ENCODE peak calls at places on chromosome 3, in seven cellular contexts. R is IMR-90, D is PC-3, M is keratinocyte, Q is SK-N-SH, C is endothelial cell of umbilical vein, U is fibroblast of lung. W is an unnamed sample.
A peak's percentile ranks its signal among the peaks of the same experiment; 100 is the strongest.

GRCh38 chr3:154177406-154177805 is 56.2 kb downstream of the ARHGEF26 start:
- DNase-seq in Q (no peak), D (no peak), R (no peak), C (no peak), U (no peak), M (no peak), W (no peak)

GRCh38 chr3:192917258-192917507 is 473 bp downstream of the MB21D2 start:
- DNase-seq in R (no peak), M (no peak), C (no peak), Q (no peak), U (no peak), D (no peak), W (no peak)

GRCh38 chr3:37608061-37608702 is 253.5 kb upstream of the CTDSPL start:
- DNase-seq in M (no peak), C (no peak), Q (no peak), U (no peak), D (peak; percentile 94), R (no peak), W (peak; percentile 60)

GRCh38 chr3:188165596-188165995 is 11.6 kb downstream of the LPP start:
- DNase-seq in R (peak; percentile 19), M (no peak), C (no peak), D (no peak), Q (no peak), U (peak; percentile 58), W (no peak)

GRCh38 chr3:39130026-39130425 is 22.5 kb downstream of the TTC21A start:
- DNase-seq in R (no peak), D (no peak), U (no peak), Q (no peak), M (no peak), C (no peak), W (no peak)

GRCh38 chr3:158434412-158435038 is 136.5 kb upstream of the MLF1 start:
- DNase-seq in U (peak; percentile 53), M (no peak), D (peak; percentile 73), C (peak; percentile 77), Q (peak; percentile 17), R (peak; percentile 60), W (peak; percentile 63)

GRCh38 chr3:71303627-71304260 is 279.8 kb downstream of the FOXP1 start:
- DNase-seq in U (no peak), R (no peak), M (no peak), Q (no peak), C (peak; percentile 35), D (no peak), W (no peak)

GRCh38 chr3:147370316-147370715 is 36.0 kb downstream of the ZIC4 start:
- DNase-seq in M (no peak), U (no peak), R (no peak), Q (no peak), D (no peak), C (no peak), W (no peak)

GRCh38 chr3:123449986-123450474 is 1.1 kb upstream of the ADCY5 start:
- DNase-seq in C (no peak), R (no peak), U (peak; percentile 17), D (no peak), Q (peak; percentile 79), M (no peak), W (no peak)

GRCh38 chr3:16512435-16513140 is 911 bp downstream of the RFTN1 start:
- DNase-seq in R (no peak), U (peak; percentile 26), Q (peak; percentile 67), C (peak; percentile 35), M (no peak), D (no peak), W (no peak)

GRCh38 chr3:158160958-158161357 is 51.1 kb downstream of the RSRC1 start:
- DNase-seq in R (peak; percentile 86), U (peak; percentile 77), D (peak; percentile 91), Q (no peak), C (no peak), M (no peak), W (peak; percentile 85)

GRCh38 chr3:183161552-183162345 is 785 bp downstream of the LAMP3 start:
- DNase-seq in U (no peak), D (no peak), R (no peak), M (no peak), C (no peak), Q (no peak), W (no peak)

GRCh38 chr3:86929046-86929445 is 61.9 kb downstream of the VGLL3 start:
- DNase-seq in C (no peak), D (peak; percentile 41), M (no peak), R (peak; percentile 71), U (peak; percentile 70), Q (no peak), W (peak; percentile 47)

GRCh38 chr3:103690536-103690935 is 1255.7 kb downstream of the ZPLD1 start:
- DNase-seq in U (no peak), Q (no peak), C (no peak), M (no peak), D (no peak), R (no peak), W (no peak)

GRCh38 chr3:156396851-156397250 is 158.1 kb downstream of the SSR3 start:
- DNase-seq in D (no peak), C (no peak), U (peak; percentile 29), R (no peak), M (no peak), Q (no peak), W (no peak)

GRCh38 chr3:171187706-171188290 is 161.3 kb upstream of the SLC2A2 start:
- DNase-seq in C (peak; percentile 67), Q (peak; percentile 48), R (peak; percentile 48), U (peak; percentile 28), M (no peak), D (peak; percentile 61), W (no peak)

GRCh38 chr3:123774474-123774873 is 109.7 kb downstream of the MYLK start:
- DNase-seq in Q (no peak), C (no peak), D (no peak), U (no peak), M (no peak), R (no peak), W (no peak)

GRCh38 chr3:34396288-34396687 is 597.9 kb downstream of the PDCD6IP start:
- DNase-seq in M (no peak), Q (no peak), U (no peak), C (no peak), D (no peak), R (no peak), W (no peak)

GRCh38 chr3:141544697-141545096 is 57.9 kb downstream of the RASA2 start:
- DNase-seq in R (no peak), M (no peak), Q (no peak), C (peak; percentile 62), U (no peak), D (no peak), W (no peak)

GRCh38 chr3:77602722-77603121 is 562.8 kb downstream of the ROBO2 start:
- DNase-seq in Q (no peak), M (no peak), D (peak; percentile 14), R (no peak), U (no peak), C (no peak), W (no peak)

GRCh38 chr3:81459733-81460132 is 301.7 kb downstream of the GBE1 start:
- DNase-seq in U (no peak), Q (no peak), M (no peak), R (no peak), C (no peak), D (no peak), W (no peak)
- TF ChIP-seq CTCF in U (no peak), Q (no peak), M (no peak), R (no peak), C (no peak), D (no peak), W (no peak)

GRCh38 chr3:5699811-5700210 is 512.3 kb downstream of the EDEM1 start:
- DNase-seq in U (no peak), Q (no peak), M (no peak), C (no peak), D (peak; percentile 40), R (no peak), W (no peak)
- H3K9ac ChIP-seq in U (no peak overlapping the region), Q (no peak overlapping the region), M (no peak overlapping the region), C (no peak overlapping the region), D (peak overlapping the region; percentile 68), R (no peak overlapping the region), W (no peak overlapping the region)

DNA sequence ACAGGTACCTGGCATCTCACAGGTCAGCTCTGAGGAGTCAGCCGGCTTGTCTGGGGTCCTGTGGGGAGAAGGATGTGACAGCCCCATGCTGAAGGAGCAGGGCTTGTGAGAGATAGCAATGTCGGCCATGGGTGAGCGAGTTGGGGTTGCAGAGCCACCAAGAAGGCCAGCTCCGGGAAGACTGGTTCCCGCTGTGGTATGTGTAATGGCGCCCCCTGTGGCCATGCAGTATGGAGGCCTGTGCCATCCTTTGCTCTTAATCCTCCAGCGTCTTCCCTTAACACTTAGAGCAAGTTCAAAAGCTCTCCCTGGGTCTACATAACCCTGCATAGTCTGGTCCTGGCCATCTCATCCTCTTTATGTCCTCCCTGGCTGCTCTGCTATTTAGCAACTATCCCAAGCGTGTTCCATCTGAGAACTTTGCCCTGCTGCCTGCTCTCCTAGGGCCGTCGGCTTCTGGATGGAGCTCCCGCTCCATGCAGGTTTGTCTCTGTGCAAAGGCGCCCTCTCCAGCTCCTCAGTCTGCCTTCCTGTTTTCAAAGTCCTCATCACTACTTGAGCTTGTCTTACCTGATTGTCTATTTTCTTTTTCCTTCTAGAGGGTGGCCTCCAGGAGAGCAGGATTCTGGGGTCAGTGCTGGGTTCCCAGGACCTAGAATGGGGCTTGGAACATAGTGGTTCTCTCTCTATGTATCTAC is 40.8 kb upstream of the IQCF6 start:
- DNase-seq in D (peak; percentile 11), M (no peak), U (no peak), C (no peak), R (no peak), Q (no peak), W (no peak)
- H2AFZ ChIP-seq in D (no peak overlapping the region), M (no peak overlapping the region), U (no peak overlapping the region), C (no peak overlapping the region), R (no peak overlapping the region), Q (no peak overlapping the region), W (no peak overlapping the region)

GRCh38 chr3:128945878-128946175 is 48.0 kb downstream of the CFAP92 start:
- DNase-seq in U (no peak), R (no peak), Q (no peak), M (no peak), D (no peak), C (no peak), W (no peak)

GRCh38 chr3:128949158-128949557 is 44.7 kb downstream of the CFAP92 start:
- DNase-seq in U (no peak), D (no peak), Q (no peak), M (no peak), C (no peak), R (no peak), W (no peak)

GRCh38 chr3:128945041-128945877 is 48.6 kb downstream of the CFAP92 start:
- DNase-seq in R (no peak), C (no peak), Q (no peak), U (no peak), M (no peak), D (no peak), W (no peak)

GRCh38 chr3:128946411-128946810 is 47.5 kb downstream of the CFAP92 start:
- DNase-seq in M (no peak), R (peak; percentile 68), D (no peak), Q (no peak), U (peak; percentile 88), C (no peak), W (peak; percentile 19)

DNA sequence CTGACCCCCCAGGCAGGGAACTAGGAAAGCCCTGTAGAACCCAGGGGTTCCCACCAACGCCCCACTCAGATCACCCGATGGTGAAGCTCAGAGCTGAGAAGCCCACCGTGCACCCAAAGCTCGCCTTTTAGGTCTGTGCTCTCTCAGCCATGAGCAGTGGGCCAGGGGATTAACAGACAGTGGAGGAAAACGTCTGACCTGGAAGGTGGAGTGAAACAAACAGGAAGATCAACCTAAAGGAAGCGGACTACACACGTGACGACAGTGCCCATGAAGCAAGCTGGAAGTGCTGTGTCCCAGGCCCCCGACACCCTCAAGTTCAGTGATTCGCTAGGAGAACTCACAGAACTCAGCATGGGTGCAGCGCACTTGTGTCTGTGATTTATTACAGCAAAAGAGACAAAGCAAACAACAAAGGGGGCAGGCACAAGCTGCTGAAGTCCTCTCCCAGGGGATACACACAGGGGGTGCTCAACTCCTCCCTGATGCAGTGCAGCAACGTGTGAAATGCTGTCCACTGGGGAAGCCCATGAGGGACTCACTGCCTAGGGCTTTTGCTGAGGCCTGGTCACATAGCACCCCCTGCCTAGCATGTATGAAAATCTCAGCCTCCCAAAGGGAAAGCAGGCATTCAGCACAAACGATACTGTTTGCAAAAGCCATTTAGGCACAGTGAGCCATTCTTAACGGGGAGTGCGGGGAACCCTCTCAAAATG is 43.5 kb downstream of the CFAP92 start:
- DNase-seq in M (no peak), C (peak; percentile 58), U (peak; percentile 47), D (peak; percentile 12), Q (peak; percentile 53), R (peak; percentile 38), W (no peak)
- TF ChIP-seq CTCF in M (peak; percentile 49), C (peak; percentile 52), U (peak; percentile 28), D (peak; percentile 41), Q (peak; percentile 27), R (peak; percentile 44), W (peak; percentile 6)

W was measured in mammary epithelial cell.